ENCODE peak calls at places on chromosomes 1 and 21, in six cellular contexts. Z, O, X, E, A and U are unnamed samples.

GRCh38 chr1:198528376-198528775 is 12.1 kb downstream of the ATP6V1G3 start:
- DNase-seq in Z (no peak), O (no peak), X (no peak), E (no peak), A (no peak), U (no peak)

GRCh38 chr21:36419996-36420395 is 34.8 kb downstream of the CHAF1B start:
- DNase-seq in Z (peak; percentile 91), O (peak; percentile 70), X (no peak), E (peak; percentile 74), A (peak; percentile 89), U (peak; percentile 92)

GRCh38 chr1:11334261-11334804 is 61.3 kb downstream of the UBIAD1 start:
- DNase-seq in Z (no peak), O (no peak), X (no peak), E (no peak), A (no peak), U (peak; percentile 76)

GRCh38 chr1:221947731-221948130 is 205.8 kb upstream of the DUSP10 start:
- DNase-seq in Z (no peak), O (no peak), X (no peak), E (no peak), A (no peak), U (no peak)

GRCh38 chr1:222909586-222909985 is 94.7 kb downstream of the DISP1 start:
- DNase-seq in Z (no peak), O (no peak), X (no peak), E (peak; percentile 59), A (no peak), U (no peak)

GRCh38 chr1:75723989-75724471 is 479 bp upstream of the ACADM start:
- DNase-seq in Z (peak; percentile 91), O (peak; percentile 87), X (no peak), E (peak; percentile 90), A (peak; percentile 85), U (peak; percentile 93)

GRCh38 chr21:45768741-45769049 is 125.2 kb downstream of the PCBP3 start:
- DNase-seq in Z (peak; percentile 24), O (no peak), X (no peak), E (no peak), A (no peak), U (peak; percentile 63)

GRCh38 chr21:35229290-35229689 is 180.2 kb upstream of the RUNX1 start:
- DNase-seq in Z (no peak), O (no peak), X (no peak), E (no peak), A (no peak), U (no peak)

GRCh38 chr1:169809370-169810095 is 14.8 kb upstream of the METTL18 start:
- DNase-seq in Z (peak; percentile 57), O (no peak), X (no peak), E (no peak), A (peak; percentile 46), U (peak; percentile 39)

GRCh38 chr1:241742084-241742483 is 90.0 kb downstream of the WDR64 start:
- DNase-seq in Z (no peak), O (no peak), X (no peak), E (no peak), A (no peak), U (no peak)

GRCh38 chr21:31505975-31506374 is 153.5 kb upstream of the SOD1 start:
- DNase-seq in Z (peak; percentile 23), O (no peak), X (no peak), E (no peak), A (no peak), U (no peak)

GRCh38 chr1:81801834-81802531 is 1.2 kb downstream of the ADGRL2 start:
- DNase-seq in Z (peak; percentile 58), O (no peak), X (no peak), E (peak; percentile 34), A (peak; percentile 65), U (peak; percentile 57)

GRCh38 chr1:191912517-191912916 is 245.7 kb upstream of the RGS18 start:
- DNase-seq in Z (no peak), O (no peak), X (no peak), E (no peak), A (no peak), U (no peak)

GRCh38 chr1:22880174-22880601 is 92.5 kb downstream of the LACTBL1 start:
- DNase-seq in Z (no peak), O (no peak), X (no peak), E (no peak), A (no peak), U (no peak)

GRCh38 chr1:14113841-14114567 is 414.0 kb downstream of the PRDM2 start:
- DNase-seq in Z (peak; percentile 93), O (no peak), X (no peak), E (peak; percentile 50), A (peak; percentile 73), U (peak; percentile 67)

GRCh38 chr1:41053324-41053723 is 31.8 kb upstream of the SLFNL1 start:
- DNase-seq in Z (no peak), O (no peak), X (no peak), E (no peak), A (no peak), U (no peak)

GRCh38 chr1:181453541-181454201 is 29.6 kb upstream of the CACNA1E start:
- DNase-seq in Z (no peak), O (no peak), X (no peak), E (no peak), A (no peak), U (no peak)

DNA sequence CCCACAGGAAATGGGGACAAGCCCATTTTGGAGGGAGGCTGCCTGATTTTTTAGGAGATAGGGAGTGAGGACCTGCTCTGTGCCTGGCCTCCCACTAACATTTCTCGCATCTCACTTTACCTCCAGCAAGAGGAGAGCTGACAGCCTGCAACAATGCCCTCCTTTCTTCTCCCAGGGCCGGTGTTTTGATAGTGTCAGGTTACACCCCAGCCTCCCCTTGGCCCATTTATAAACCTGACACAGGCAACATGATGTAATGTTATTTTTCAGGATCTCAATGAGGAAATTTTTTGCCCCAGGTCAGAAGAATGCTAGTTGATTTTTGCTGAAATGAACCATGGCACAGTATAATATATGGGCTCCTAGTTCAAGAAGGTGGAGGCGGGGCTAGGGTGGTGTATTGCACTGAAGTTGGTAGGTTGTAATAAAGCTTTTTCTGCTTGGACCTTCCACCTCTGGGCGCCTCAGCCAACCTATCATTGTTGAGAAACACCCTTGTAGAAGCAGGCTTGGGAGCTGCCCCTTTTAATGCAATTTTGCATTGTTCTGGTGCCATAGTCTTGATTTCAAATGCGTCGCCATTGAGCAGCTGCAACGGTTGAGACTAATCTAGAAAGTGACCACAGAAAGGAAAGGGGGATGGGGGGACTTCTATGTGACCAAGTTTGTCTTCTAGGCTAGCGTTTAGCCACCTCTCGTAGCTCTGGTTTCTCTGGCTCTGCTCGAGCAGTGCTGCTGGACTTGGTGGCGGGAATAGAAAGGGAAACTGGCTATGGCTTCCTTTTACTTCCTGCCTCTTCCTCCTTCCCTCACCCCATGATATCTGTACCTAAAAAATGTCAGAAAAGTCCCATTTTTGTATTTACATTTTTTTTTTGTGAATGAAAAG is 53.0 kb downstream of the PBX1 start:
- DNase-seq in Z (peak; percentile 71), O (peak; percentile 64), X (no peak), E (no peak), A (peak; percentile 68), U (peak; percentile 58)
- H3K4me3 ChIP-seq in Z (peak overlapping the region; percentile 17), O (no peak overlapping the region), X (no peak overlapping the region), E (no peak overlapping the region), A (no peak overlapping the region), U (no peak overlapping the region)

GRCh38 chr1:111203681-111204210 is 3.3 kb upstream of the DENND2D start:
- DNase-seq in Z (peak; percentile 66), O (peak; percentile 39), X (peak; percentile 76), E (peak; percentile 91), A (no peak), U (peak; percentile 60)

GRCh38 chr1:111204211-111204883 is 3.9 kb upstream of the DENND2D start:
- DNase-seq in Z (no peak), O (no peak), X (peak; percentile 37), E (peak; percentile 81), A (no peak), U (peak; percentile 54)

GRCh38 chr1:111204923-111205723 is 4.7 kb upstream of the DENND2D start:
- DNase-seq in Z (no peak), O (no peak), X (no peak), E (no peak), A (no peak), U (no peak)

GRCh38 chr1:111202707-111203623 is 2.5 kb upstream of the DENND2D start:
- DNase-seq in Z (no peak), O (no peak), X (no peak), E (no peak), A (no peak), U (peak; percentile 58)

GRCh38 chr1:111205724-111206070 is 5.3 kb upstream of the DENND2D start:
- DNase-seq in Z (no peak), O (no peak), X (no peak), E (no peak), A (no peak), U (no peak)
- H3K27me3 ChIP-seq in Z (peaks cover 39% of the 10 kb centered on the region), O (no peaks in the 10 kb centered on the region), X (peaks cover 12% of the 10 kb centered on the region), E (no peaks in the 10 kb centered on the region), A (peaks cover 70% of the 10 kb centered on the region), U (peaks cover 11% of the 10 kb centered on the region)

DNA sequence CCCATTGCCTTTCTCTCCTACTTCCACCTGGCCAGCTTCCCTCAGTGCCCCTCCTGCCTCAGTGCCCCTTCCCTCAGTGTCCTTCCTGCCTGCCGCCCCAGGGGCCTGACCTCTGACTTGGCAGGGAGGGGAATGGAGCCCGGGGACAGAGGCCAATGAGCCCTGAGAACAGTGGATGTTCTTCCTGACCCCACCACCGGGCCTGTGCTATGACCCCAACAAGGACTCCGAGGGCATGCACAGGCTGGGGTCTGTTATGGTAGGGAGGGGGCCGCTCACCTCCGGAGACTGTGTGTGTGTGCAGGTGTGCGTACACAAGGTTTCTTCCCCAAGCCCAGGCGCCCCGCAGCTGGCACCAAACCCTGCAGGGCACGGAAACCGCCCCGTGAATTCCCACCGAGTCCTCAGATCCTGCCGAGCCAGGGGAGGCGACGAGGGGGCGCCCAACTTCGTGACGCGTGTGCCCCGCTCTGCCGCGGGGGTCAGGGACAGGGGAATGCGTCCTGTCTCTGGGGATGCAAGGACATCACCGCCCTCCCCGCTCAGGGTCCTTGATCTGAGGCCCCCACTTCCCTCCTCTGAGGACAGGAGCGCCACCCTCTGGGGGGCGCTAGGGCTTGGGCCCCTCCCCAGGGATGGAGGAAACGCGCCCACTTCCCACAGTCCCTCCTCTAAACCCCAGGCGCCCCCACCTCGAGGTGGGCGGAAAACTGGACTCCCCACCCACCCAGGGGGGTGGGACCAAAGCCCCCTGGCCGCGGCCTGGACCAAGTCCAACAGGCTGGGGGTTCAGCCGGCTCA is 725 bp downstream of the RAP1GAP start:
- DNase-seq in Z (peak; percentile 41), O (no peak), X (no peak), E (no peak), A (no peak), U (peak; percentile 79)
- H3K4me3 ChIP-seq in Z (peak overlapping the region; percentile 83), O (no peak overlapping the region), X (peak overlapping the region; percentile 17), E (peak overlapping the region; percentile 24), A (peak overlapping the region; percentile 54), U (peak overlapping the region; percentile 81)

GRCh38 chr1:214677945-214678344 is 75.0 kb downstream of the CENPF start:
- DNase-seq in Z (no peak), O (no peak), X (no peak), E (no peak), A (no peak), U (no peak)

GRCh38 chr1:214683596-214683995 is 80.6 kb downstream of the CENPF start:
- DNase-seq in Z (peak; percentile 68), O (no peak), X (no peak), E (no peak), A (no peak), U (peak; percentile 54)

GRCh38 chr1:214676747-214677146 is 73.8 kb downstream of the CENPF start:
- DNase-seq in Z (no peak), O (no peak), X (no peak), E (no peak), A (no peak), U (no peak)

DNA sequence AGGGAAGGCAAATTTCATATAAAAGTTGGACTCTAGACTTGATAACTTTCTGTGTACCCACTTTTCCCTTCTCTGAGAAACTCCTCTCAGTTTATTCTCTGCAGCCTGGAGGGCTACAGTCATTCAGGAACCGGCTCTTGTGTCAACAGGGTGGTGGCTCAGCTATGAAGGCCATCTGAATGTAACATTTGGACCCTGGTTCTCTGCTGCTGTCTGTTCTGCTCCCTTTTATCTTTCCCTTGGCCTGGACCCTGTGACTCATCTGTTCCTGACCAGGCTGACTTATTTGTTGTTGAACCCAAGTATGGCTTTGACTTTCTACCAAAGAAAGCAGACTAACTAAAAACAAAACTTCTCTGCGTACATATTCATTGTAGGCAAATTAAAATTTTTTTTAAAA is 75.4 kb downstream of the CENPF start:
- DNase-seq in Z (no peak), O (no peak), X (no peak), E (no peak), A (no peak), U (no peak)
- H3K27me3 ChIP-seq in Z (no peaks in the 10 kb centered on the region), O (no peaks in the 10 kb centered on the region), X (no peaks in the 10 kb centered on the region), E (no peaks in the 10 kb centered on the region), A (no peaks in the 10 kb centered on the region), U (no peaks in the 10 kb centered on the region)